ENCODE peak calls at places on chromosome 14, in seven cellular contexts. Z is AG20443, Y is AG10803, E is pancreas, L is progenitor cell of endocrine pancreas, F is B cell, B is lung. X is an unnamed sample.

GRCh38 chr14:68815288-68816182 is 22.7 kb upstream of the ZFP36L1 start:
- DNase-seq in Z (no peak), Y (no peak), E (no peak), L (no peak), F (no peak), B (no peak), X (no peak)

GRCh38 chr14:102922490-102923200 is at the start of gene AMN:
- DNase-seq in Z (peak; percentile 57), Y (no peak), E (no peak), L (no peak), F (no peak), B (no peak), X (peak; percentile 85)

GRCh38 chr14:99234982-99235491 is 37.0 kb downstream of the BCL11B start:
- DNase-seq in Z (no peak), Y (no peak), E (no peak), L (no peak), F (no peak), B (no peak), X (no peak)

GRCh38 chr14:102507026-102507860 is 2.3 kb downstream of the ANKRD9 start:
- DNase-seq in Z (no peak), Y (no peak), E (no peak), L (no peak), F (peak; percentile 59), B (no peak), X (peak; percentile 52)

GRCh38 chr14:51176819-51177218 is 63.2 kb upstream of the TMX1 start:
- DNase-seq in Z (no peak), Y (no peak), E (no peak), L (no peak), F (no peak), B (no peak), X (no peak)

GRCh38 chr14:100900837-100901390 is 2.6 kb downstream of the RTL1 start:
- DNase-seq in Z (no peak), Y (no peak), E (peak; percentile 52), L (peak; percentile 52), F (no peak), B (peak; percentile 28), X (peak; percentile 68)

GRCh38 chr14:93906341-93907329 is 20.5 kb upstream of the FAM181A start:
- DNase-seq in Z (peak; percentile 80), Y (peak; percentile 30), E (peak; percentile 56), L (peak; percentile 51), F (no peak), B (peak; percentile 68), X (peak; percentile 75)

GRCh38 chr14:61891251-61891650 is 129.0 kb downstream of the SNAPC1 start:
- DNase-seq in Z (peak; percentile 13), Y (peak; percentile 3), E (no peak), L (no peak), F (no peak), B (no peak), X (no peak)

GRCh38 chr14:70822706-70823185 is 13.4 kb upstream of the MAP3K9 start:
- DNase-seq in Z (peak; percentile 74), Y (peak; percentile 24), E (no peak), L (peak; percentile 37), F (no peak), B (no peak), X (peak; percentile 46)